ENCODE peak calls at places on chromosomes 5 and 9, in five cellular contexts. G is stimulated activated CD8-positive, alpha-beta memory T cell treated with anti-CD3 and anti-CD28 coated beads, Interleukin-12 subunit alpha, Interleukin-12 subunit beta, amount 100 ng/mL, for 4 hours; X is cerebellar cortex; L is NCI-H1092; W is AG20443. C is an unnamed sample.
A peak's percentile ranks its signal among the peaks of the same experiment; 100 is the strongest.

GRCh38 chr9:84669293-84670105 is at the start of gene NTRK2:
- DNase-seq in G (no peak), X (peak; percentile 75), L (no peak), W (peak; percentile 55), C (peak; percentile 86)

GRCh38 chr5:136809382-136809781 is 444.0 kb upstream of the TRPC7 start:
- DNase-seq in G (no peak), X (no peak), L (no peak), W (no peak), C (no peak)

GRCh38 chr9:130064621-130065020 is 10.9 kb downstream of the GPR107 start:
- DNase-seq in G (no peak), X (no peak), L (no peak), W (no peak), C (no peak)

GRCh38 chr5:91417219-91417618 is 34.1 kb upstream of the ARRDC3 start:
- DNase-seq in G (no peak), X (no peak), L (no peak), W (no peak), C (no peak)

GRCh38 chr9:131892162-131892707 is 152.4 kb upstream of the RAPGEF1 start:
- DNase-seq in G (no peak), X (no peak), L (no peak), W (no peak), C (no peak)

GRCh38 chr5:59099270-59099994 is 516.6 kb downstream of the RAB3C start:
- DNase-seq in G (peak; percentile 4), X (no peak), L (no peak), W (peak; percentile 40), C (peak; percentile 37)

GRCh38 chr5:59428391-59428790 is 465.1 kb downstream of the PDE4D start:
- DNase-seq in G (no peak), X (no peak), L (no peak), W (no peak), C (no peak)

GRCh38 chr5:116452774-116453368 is 121.8 kb downstream of the SEMA6A start:
- DNase-seq in G (no peak), X (no peak), L (no peak), W (no peak), C (no peak)

GRCh38 chr5:93582677-93583524 is at the start of gene NR2F1:
- DNase-seq in G (no peak), X (peak; percentile 99), L (peak; percentile 92), W (peak; percentile 74), C (peak; percentile 98)

GRCh38 chr9:126107736-126108135 is 218.9 kb upstream of the MVB12B start:
- DNase-seq in G (no peak), X (no peak), L (no peak), W (no peak), C (no peak)

GRCh38 chr5:118891252-118891651 is 97.1 kb downstream of the DTWD2 start:
- DNase-seq in G (no peak), X (peak; percentile 8), L (peak; percentile 39), W (no peak), C (no peak)

GRCh38 chr9:89886281-89886700 is 281.5 kb downstream of the GADD45G start:
- DNase-seq in G (no peak), X (no peak), L (no peak), W (no peak), C (no peak)

GRCh38 chr9:133171161-133171955 is 7.6 kb upstream of the GBGT1 start:
- DNase-seq in G (no peak), X (no peak), L (no peak), W (no peak), C (no peak)

GRCh38 chr9:95816716-95817115 is 58.8 kb upstream of the ERCC6L2 start:
- DNase-seq in G (no peak), X (peak; percentile 21), L (no peak), W (no peak), C (no peak)

GRCh38 chr5:56358703-56359428 is 125.7 kb upstream of the ANKRD55 start:
- DNase-seq in G (no peak), X (no peak), L (no peak), W (peak; percentile 56), C (no peak)

GRCh38 chr9:76759726-76760125 is 4.5 kb upstream of the PCA3 start:
- DNase-seq in G (no peak), X (no peak), L (peak; percentile 15), W (no peak), C (no peak)

GRCh38 chr9:35548571-35548970 is 56.5 kb upstream of the TESK1 start:
- DNase-seq in G (no peak), X (no peak), L (no peak), W (no peak), C (no peak)

GRCh38 chr5:176625966-176626875 is 4.1 kb downstream of the SNCB start:
- DNase-seq in G (no peak), X (no peak), L (no peak), W (no peak), C (no peak)

GRCh38 chr5:64587370-64587769 is 81.6 kb downstream of the RGS7BP start:
- DNase-seq in G (no peak), X (no peak), L (no peak), W (no peak), C (no peak)

C was measured in osteoblast.